ENCODE peak calls at places on chromosomes 13 and 19, in nine cellular contexts. M is choroid plexus epithelial cell, J is neural crest cell, E is kidney, U is AG10803, G is PC-3, C is upper lobe of left lung, T is neural progenitor cell, V is AG09319. H is an unnamed sample.

GRCh38 chr19:7257148-7258041 is 36.8 kb downstream of the INSR start:
- DNase-seq in M (peak), J (no peak), E (no peak), U (peak), G (peak), C (peak), T (no peak), V (no peak), H (peak)

GRCh38 chr19:17234911-17235617 is 9.0 kb downstream of the OCEL1 start:
- DNase-seq in M (peak), J (peak), E (no peak), U (peak), G (peak), C (peak), T (peak), V (no peak), H (no peak)

GRCh38 chr13:27619711-27620376 is 485 bp downstream of the LNX2 start:
- DNase-seq in M (peak), J (peak), E (peak), U (peak), G (peak), C (peak), T (no peak), V (no peak), H (peak)

GRCh38 chr13:27621366-27622101 is at the start of gene POLR1D:
- DNase-seq in M (peak), J (peak), E (peak), U (peak), G (peak), C (peak), T (peak), V (no peak), H (peak)

GRCh38 chr13:112959206-112959605 is 9.8 kb upstream of the MCF2L start:
- DNase-seq in M (no peak), J (no peak), E (no peak), U (no peak), G (no peak), C (peak), T (no peak), V (no peak), H (no peak)

GRCh38 chr19:50333737-50334617 is 4.8 kb upstream of the KCNC3 start:
- DNase-seq in M (no peak), J (peak), E (peak), U (no peak), G (peak), C (peak), T (peak), V (no peak), H (no peak)

GRCh38 chr19:5022066-5022860 is 53.4 kb downstream of the KDM4B start:
- DNase-seq in M (no peak), J (no peak), E (no peak), U (no peak), G (no peak), C (no peak), T (no peak), V (no peak), H (no peak)

GRCh38 chr13:111370570-111371150 is 50.2 kb downstream of the TEX29 start:
- DNase-seq in M (no peak), J (no peak), E (no peak), U (no peak), G (no peak), C (no peak), T (no peak), V (no peak), H (no peak)

GRCh38 chr19:47813304-47813994 is 8.3 kb upstream of the CRX start:
- DNase-seq in M (peak), J (peak), E (no peak), U (peak), G (peak), C (peak), T (peak), V (peak), H (peak)

DNA sequence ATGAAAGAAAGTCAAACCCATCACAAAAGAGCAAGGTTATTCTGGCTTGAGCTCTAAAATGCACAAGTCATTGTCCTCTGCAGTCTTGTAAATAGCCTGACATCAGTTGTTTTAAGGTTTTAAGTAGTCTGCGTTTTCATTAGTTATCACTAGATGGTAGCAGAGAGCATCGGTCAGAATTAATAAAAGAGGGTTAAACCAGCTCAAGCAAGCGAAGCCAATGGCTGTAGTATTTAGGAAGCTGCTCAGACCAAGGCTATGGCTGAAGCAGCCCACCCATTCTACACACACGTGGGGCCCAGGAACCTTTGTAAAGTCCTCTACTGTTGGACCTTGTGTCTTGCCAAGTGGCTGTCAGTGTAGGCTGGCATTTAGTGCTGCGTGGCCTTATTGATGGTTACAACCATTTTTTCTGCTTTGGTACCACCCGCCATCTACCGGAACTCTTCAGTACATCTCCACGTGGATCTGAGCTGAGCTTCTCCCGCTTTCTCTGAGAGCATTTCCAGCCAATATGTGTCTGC is 13.3 kb upstream of the ZNF57 start:
- DNase-seq in M (peak), J (no peak), E (no peak), U (peak), G (peak), C (no peak), T (peak), V (peak), H (peak)
- TF ChIP-seq CTCF in M (peak), J (peak), E (peak), U (peak), G (peak), C (peak), T (peak), V (peak), H (peak)

GRCh38 chr13:94660695-94661324 is 51.5 kb downstream of the SOX21 start:
- DNase-seq in M (peak), J (peak), E (no peak), U (peak), G (peak), C (no peak), T (peak), V (no peak), H (peak)
- TF ChIP-seq CTCF in M (peak), J (peak), E (no peak), U (peak), G (peak), C (no peak), T (peak), V (peak), H (peak)

DNA sequence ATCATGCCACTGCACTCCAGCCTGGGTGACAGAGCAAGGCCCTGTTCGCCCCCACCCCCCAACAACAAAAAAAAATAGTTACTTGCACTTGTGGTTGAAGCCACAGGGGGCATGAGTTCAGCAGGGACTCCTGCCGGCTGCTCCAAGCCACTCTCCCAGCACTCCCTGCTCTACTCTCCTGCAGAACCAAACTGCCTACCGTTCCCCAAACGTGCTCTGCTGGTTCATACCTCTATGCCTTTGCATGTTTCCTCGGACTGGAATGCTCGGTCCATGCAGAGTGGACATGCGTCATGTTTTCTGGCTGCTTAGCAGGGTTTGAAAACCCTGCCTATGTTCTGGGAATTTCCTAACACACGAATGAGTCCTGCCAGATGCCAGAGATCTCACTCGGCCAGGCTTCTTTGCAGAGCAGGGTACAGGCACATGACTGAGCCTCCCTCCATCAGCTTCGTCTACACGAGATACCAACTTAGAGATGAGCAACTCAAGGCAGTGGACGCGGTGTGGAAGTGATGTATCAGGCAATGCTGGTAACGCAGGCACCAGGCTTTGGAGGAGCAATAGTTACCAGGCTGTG is 8.5 kb upstream of the SLC25A15 start:
- DNase-seq in M (peak), J (no peak), E (no peak), U (no peak), G (no peak), C (no peak), T (no peak), V (no peak), H (no peak)
- TF ChIP-seq CTCF in M (peak), J (no peak), E (no peak), U (no peak), G (no peak), C (no peak), T (no peak), V (no peak), H (peak)

GRCh38 chr19:41344162-41344561 is 9.6 kb downstream of the TGFB1 start:
- DNase-seq in M (no peak), J (no peak), E (no peak), U (no peak), G (no peak), C (no peak), T (no peak), V (no peak), H (no peak)
- TF ChIP-seq CTCF in M (no peak), J (no peak), E (no peak), U (no peak), G (no peak), C (no peak), T (no peak), V (no peak), H (no peak)

GRCh38 chr19:19490247-19490968 is 24.9 kb downstream of the TSSK6 start:
- DNase-seq in M (peak), J (peak), E (peak), U (peak), G (peak), C (peak), T (peak), V (peak), H (peak)

GRCh38 chr19:19495614-19496603 is 19.4 kb downstream of the TSSK6 start:
- DNase-seq in M (no peak), J (no peak), E (peak), U (no peak), G (no peak), C (no peak), T (no peak), V (no peak), H (no peak)

GRCh38 chr19:19491321-19492025 is 23.9 kb downstream of the TSSK6 start:
- DNase-seq in M (no peak), J (no peak), E (peak), U (no peak), G (no peak), C (no peak), T (no peak), V (no peak), H (no peak)

GRCh38 chr19:19492026-19492610 is 23.2 kb downstream of the TSSK6 start:
- DNase-seq in M (no peak), J (no peak), E (peak), U (no peak), G (no peak), C (no peak), T (no peak), V (no peak), H (no peak)

DNA sequence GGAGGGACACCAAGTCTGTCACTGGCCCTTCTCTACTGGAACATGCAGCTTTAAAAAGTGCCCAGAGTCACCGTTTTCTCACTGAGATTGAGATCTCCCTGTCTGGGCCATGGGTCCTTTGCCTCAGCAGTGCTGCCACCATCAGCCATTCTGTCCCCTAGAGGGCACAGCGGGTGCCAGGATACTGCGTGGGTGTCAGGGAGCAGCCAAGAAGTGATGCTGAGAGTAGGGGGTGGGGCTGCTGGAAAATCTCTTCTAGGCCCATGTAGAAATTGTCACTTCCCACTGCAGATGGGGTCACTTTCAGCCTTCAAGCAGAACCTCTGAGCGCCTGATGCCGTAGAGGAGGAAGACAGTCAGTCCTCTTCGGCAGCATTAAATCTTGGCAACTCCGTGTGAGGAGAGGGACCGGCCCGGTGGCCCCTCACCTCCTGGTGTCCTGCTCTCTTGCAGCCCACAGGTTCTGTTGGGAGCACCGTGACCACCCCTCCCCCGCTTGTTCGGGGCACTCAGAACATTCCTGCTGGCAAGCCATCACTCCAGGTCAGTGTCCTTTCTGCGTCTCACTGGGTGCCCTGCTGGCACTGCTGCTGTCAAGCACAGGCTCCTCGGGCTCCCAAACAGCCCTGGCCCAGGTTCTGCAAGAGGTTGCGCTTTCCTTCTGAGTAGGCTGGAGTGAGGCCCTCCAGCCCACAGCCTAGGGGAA is 21.4 kb downstream of the TSSK6 start:
- DNase-seq in M (no peak), J (no peak), E (no peak), U (no peak), G (no peak), C (no peak), T (no peak), V (no peak), H (no peak)
- TF ChIP-seq CTCF in M (no peak), J (no peak), E (no peak), U (no peak), G (no peak), C (no peak), T (no peak), V (no peak), H (peak)

GRCh38 chr19:15437355-15438123 is 12.2 kb downstream of the WIZ start:
- DNase-seq in M (peak), J (no peak), E (peak), U (peak), G (no peak), C (no peak), T (no peak), V (no peak), H (no peak)
- TF ChIP-seq CTCF in M (peak), J (no peak), E (no peak), U (peak), G (peak), C (no peak), T (no peak), V (peak), H (peak)

DNA sequence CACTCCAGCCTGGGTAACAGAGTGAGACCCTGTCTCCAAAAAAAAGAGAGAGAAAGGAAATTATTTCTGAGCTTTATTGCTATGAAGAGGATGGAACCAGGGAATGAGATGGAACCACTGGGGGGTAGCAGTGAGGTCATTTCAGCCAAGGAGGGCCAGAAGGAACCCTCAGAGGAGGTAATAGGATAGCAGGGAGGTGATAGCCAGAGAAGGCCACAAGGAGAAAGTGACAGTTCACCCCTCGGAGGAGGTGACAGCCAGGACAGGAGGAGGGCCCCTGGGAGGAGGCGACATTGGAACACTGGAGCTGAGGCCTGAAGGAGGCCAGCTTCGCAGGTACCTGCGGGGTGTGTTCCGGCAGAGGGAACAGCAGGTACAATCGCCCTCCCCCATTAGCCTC is 695 bp upstream of the PGPEP1 start:
- DNase-seq in M (peak), J (no peak), E (no peak), U (no peak), G (peak), C (no peak), T (peak), V (no peak), H (peak)
- TF ChIP-seq CTCF in M (peak), J (peak), E (no peak), U (peak), G (peak), C (peak), T (peak), V (peak), H (peak)